ENCODE peak calls at places on chromosomes 11 and 22, in ten cellular contexts. S is activated naive CD4-positive, alpha-beta T cell treated with anti-CD3 and anti-CD28 coated beads, Interleukin-2, amount 10 ng/mL, durations not matched to agents 7 days and 5 days; L is colonic mucosa; R is hepatic stellate cell; I is activated CD8-positive, alpha-beta memory T cell treated with anti-CD3 and anti-CD28 coated beads for 24 hours; Y is NCI-H2171; J is PC-3; K is GM19239; N is stimulated activated CD8-positive, alpha-beta memory T cell treated with anti-CD3 and anti-CD28 coated beads, Interleukin-15, amount 100 ng/mL, for 1 hour; H is psoas muscle. V is an unnamed sample.
A peak's percentile ranks its signal among the peaks of the same experiment; 100 is the strongest.

GRCh38 chr11:19398772-19399542 is 158.2 kb upstream of the E2F8 start:
- DNase-seq in S (no peak), H (peak; percentile 60), L (no peak), R (peak; percentile 28), N (no peak), J (peak; percentile 88), I (no peak), K (no peak), Y (no peak), V (no peak)

GRCh38 chr11:42571486-42572230 is 740.1 kb upstream of the API5 start:
- DNase-seq in L (no peak), S (no peak), N (no peak), J (no peak), Y (no peak), H (no peak), R (no peak), I (no peak), K (no peak), V (no peak)

GRCh38 chr11:39570526-39570925 is 1888.9 kb downstream of the LRRC4C start:
- DNase-seq in J (no peak), S (no peak), H (no peak), L (no peak), R (no peak), K (no peak), I (no peak), N (no peak), Y (no peak), V (no peak)

GRCh38 chr11:114259551-114259983 is 36.6 kb upstream of the NNMT start:
- DNase-seq in L (no peak), H (peak; percentile 67), K (no peak), Y (peak; percentile 18), I (no peak), S (no peak), J (no peak), R (no peak), N (no peak), V (no peak)

GRCh38 chr11:36452987-36453386 is 57.1 kb downstream of the TRAF6 start:
- DNase-seq in R (no peak), L (no peak), H (no peak), S (no peak), I (no peak), N (no peak), K (no peak), Y (no peak), J (peak; percentile 57), V (no peak)

GRCh38 chr11:124075841-124076571 is 34.9 kb upstream of the OR10G7 start:
- DNase-seq in J (no peak), I (no peak), N (no peak), S (peak; percentile 26), H (peak; percentile 58), L (peak; percentile 58), Y (no peak), K (no peak), R (peak; percentile 18), V (no peak)

GRCh38 chr11:109726061-109726460 is 304.1 kb downstream of the C11orf87 start:
- DNase-seq in J (peak; percentile 42), L (no peak), R (no peak), Y (no peak), I (no peak), K (no peak), N (no peak), S (no peak), H (no peak), V (no peak)

GRCh38 chr11:109309153-109309552 is 112.8 kb upstream of the C11orf87 start:
- DNase-seq in S (no peak), N (no peak), L (no peak), K (no peak), I (no peak), Y (peak; percentile 26), H (no peak), R (no peak), J (peak; percentile 14), V (no peak)

GRCh38 chr11:85771568-85771967 is 39.4 kb downstream of the SYTL2 start:
- DNase-seq in I (no peak), Y (no peak), K (no peak), R (no peak), J (no peak), S (no peak), N (no peak), L (no peak), H (no peak), V (no peak)

GRCh38 chr11:26199341-26199740 is 132.6 kb upstream of the ANO3 start:
- DNase-seq in S (no peak), N (no peak), J (no peak), H (no peak), L (no peak), Y (no peak), K (no peak), R (no peak), I (no peak), V (no peak)

GRCh38 chr11:132744771-132745170 is 787.5 kb downstream of the OPCML start:
- DNase-seq in S (no peak), H (no peak), L (no peak), K (no peak), I (no peak), J (no peak), R (peak; percentile 54), N (no peak), Y (no peak), V (no peak)

GRCh38 chr11:121696177-121696863 is 243.6 kb upstream of the SORL1-AS1 start:
- DNase-seq in R (no peak), N (no peak), Y (no peak), S (no peak), J (no peak), K (no peak), H (no peak), I (no peak), L (no peak), V (no peak)

GRCh38 chr11:47189100-47189834 is 3.0 kb upstream of the PACSIN3 start:
- DNase-seq in J (peak; percentile 86), S (no peak), N (no peak), K (no peak), I (no peak), R (peak; percentile 81), Y (no peak), L (no peak), H (no peak), V (peak; percentile 80)

GRCh38 chr22:27612075-27612474 is 189.5 kb downstream of the MN1 start:
- DNase-seq in J (no peak), S (no peak), H (no peak), Y (no peak), I (no peak), K (no peak), R (no peak), L (no peak), N (no peak), V (no peak)

GRCh38 chr11:68120212-68121066 is 749 bp downstream of the CHKA start:
- DNase-seq in S (peak; percentile 71), H (peak; percentile 75), J (peak; percentile 47), L (peak; percentile 68), I (peak; percentile 71), N (no peak), Y (peak; percentile 7), K (peak; percentile 49), R (no peak), V (no peak)

GRCh38 chr11:125935629-125936199 is 10.1 kb upstream of the VSIG10L2 start:
- DNase-seq in R (no peak), N (no peak), Y (no peak), K (no peak), J (no peak), I (no peak), H (no peak), S (no peak), L (no peak), V (no peak)

GRCh38 chr11:14904745-14905103 is 12.7 kb upstream of the CYP2R1 start:
- DNase-seq in R (peak; percentile 56), K (peak; percentile 43), L (peak; percentile 91), I (peak; percentile 95), J (no peak), H (peak; percentile 86), Y (no peak), S (peak; percentile 85), N (peak; percentile 76), V (peak; percentile 83)

GRCh38 chr11:131025421-131026126 is 109.3 kb upstream of the SNX19 start:
- DNase-seq in K (no peak), S (no peak), J (peak; percentile 36), R (no peak), Y (no peak), H (no peak), I (no peak), N (no peak), L (no peak), V (no peak)

GRCh38 chr11:1194977-1195689 is 27.7 kb upstream of the MUC5B start:
- DNase-seq in R (no peak), I (no peak), J (no peak), L (no peak), K (no peak), Y (no peak), H (no peak), N (no peak), S (peak; percentile 18), V (no peak)

V was measured in lung.